ENCODE peak calls at places on chromosome 4, in four cellular contexts. One of them, this sample, is unnamed.

GRCh38 chr4:2482693-2483092 is 13.8 kb downstream of the RNF4 start:
- DNase-seq in GM12878: peak
- DNase-seq in K562: no peak
- DNase-seq in HepG2: peak
- DNase-seq in this sample: no peak

GRCh38 chr4:7430368-7430964 is 4.3 kb downstream of the PSAPL1 start:
- DNase-seq in HepG2: no peak
- DNase-seq in GM12878: no peak
- DNase-seq in K562: no peak
- DNase-seq in this sample: peak

GRCh38 chr4:153521995-153522799 is 56.0 kb downstream of the TMEM131L start:
- DNase-seq in GM12878: peak
- DNase-seq in HepG2: no peak
- DNase-seq in K562: no peak
- DNase-seq in this sample: no peak

GRCh38 chr4:159242427-159242826 is 139.5 kb downstream of the RAPGEF2 start:
- DNase-seq in HepG2: no peak
- DNase-seq in GM12878: no peak
- DNase-seq in K562: no peak
- DNase-seq in this sample: no peak

GRCh38 chr4:16530688-16531635 is 304.7 kb upstream of the TAPT1 start:
- DNase-seq in GM12878: no peak
- DNase-seq in HepG2: no peak
- DNase-seq in K562: no peak
- DNase-seq in this sample: no peak

GRCh38 chr4:155952546-155952945 is 1.1 kb downstream of the CTSO start:
- DNase-seq in GM12878: no peak
- DNase-seq in HepG2: no peak
- DNase-seq in K562: no peak
- DNase-seq in this sample: no peak

GRCh38 chr4:140090215-140090731 is 63.7 kb downstream of the MAML3 start:
- DNase-seq in GM12878: no peak
- DNase-seq in K562: no peak
- DNase-seq in HepG2: peak
- DNase-seq in this sample: no peak

GRCh38 chr4:115274545-115274944 is 161.1 kb upstream of the NDST4 start:
- DNase-seq in K562: no peak
- DNase-seq in HepG2: no peak
- DNase-seq in GM12878: no peak
- DNase-seq in this sample: no peak

GRCh38 chr4:6331018-6331417 is 61.4 kb downstream of the WFS1 start:
- DNase-seq in GM12878: no peak
- DNase-seq in K562: peak
- DNase-seq in HepG2: peak
- DNase-seq in this sample: peak

GRCh38 chr4:38002451-38003071 is 42.4 kb downstream of the PTTG2 start:
- DNase-seq in HepG2: no peak
- DNase-seq in K562: no peak
- DNase-seq in GM12878: no peak
- DNase-seq in this sample: no peak

GRCh38 chr4:139229534-139230039 is 50.4 kb downstream of the MGARP start:
- DNase-seq in GM12878: no peak
- DNase-seq in K562: peak
- DNase-seq in HepG2: peak
- DNase-seq in this sample: no peak

GRCh38 chr4:53490965-53491622 is 100.2 kb downstream of the LNX1 start:
- DNase-seq in GM12878: no peak
- DNase-seq in K562: peak
- DNase-seq in HepG2: peak
- DNase-seq in this sample: peak

GRCh38 chr4:172962564-172963353 is 205.9 kb upstream of the GALNT7 start:
- DNase-seq in GM12878: no peak
- DNase-seq in HepG2: no peak
- DNase-seq in K562: no peak
- DNase-seq in this sample: no peak

GRCh38 chr4:155684892-155685550 is 18.4 kb downstream of the GUCY1A1 start:
- DNase-seq in HepG2: no peak
- DNase-seq in K562: no peak
- DNase-seq in GM12878: no peak
- DNase-seq in this sample: no peak

GRCh38 chr4:48651869-48652447 is 128.1 kb downstream of the FRYL start:
- DNase-seq in GM12878: no peak
- DNase-seq in K562: no peak
- DNase-seq in HepG2: no peak
- DNase-seq in this sample: no peak
- TF ChIP-seq CREM in GM12878: no peak
- TF ChIP-seq CREM in K562: no peak
- TF ChIP-seq CREM in HepG2: no peak
- TF ChIP-seq CREM in this sample: no peak

DNA sequence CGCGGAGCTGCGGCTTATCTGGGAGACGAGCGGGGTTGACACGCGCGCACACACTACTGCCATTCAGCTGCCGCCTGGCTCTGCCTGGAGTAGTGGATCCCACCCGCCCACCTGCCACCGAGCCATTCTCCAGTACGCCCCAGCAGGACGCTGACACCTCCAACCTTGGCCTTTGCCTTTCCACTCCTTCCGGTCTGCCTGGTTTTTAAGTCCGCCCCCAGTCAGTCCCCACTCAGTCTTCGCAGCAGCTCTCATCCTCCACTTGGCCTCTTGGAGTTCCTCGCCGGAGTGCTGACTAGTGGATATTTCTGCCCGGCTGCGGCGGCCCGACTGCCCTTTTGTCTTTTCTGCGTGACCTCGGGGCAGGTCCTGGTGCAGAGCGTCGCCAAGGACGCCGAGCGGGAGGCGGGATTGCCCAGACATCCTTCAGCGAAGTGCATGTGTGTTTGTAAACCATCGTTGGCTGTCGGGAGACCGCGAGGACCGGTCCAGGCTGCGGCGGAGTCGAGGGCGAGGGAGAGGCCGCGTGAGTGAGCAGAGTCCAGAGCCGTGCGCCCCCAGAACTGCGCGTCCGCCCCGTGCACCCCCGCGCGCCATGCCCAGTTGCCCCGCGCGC is 1.1 kb downstream of the SLIT2 start:
- DNase-seq in K562: no peak
- DNase-seq in GM12878: no peak
- DNase-seq in HepG2: no peak
- DNase-seq in this sample: peak
- TF ChIP-seq USF2 in K562: no peak
- TF ChIP-seq USF2 in GM12878: no peak
- TF ChIP-seq USF2 in HepG2: no peak
- TF ChIP-seq USF2 in this sample: no peak

GRCh38 chr4:99002274-99002673 is 6.8 kb downstream of the METAP1 start:
- DNase-seq in GM12878: no peak
- DNase-seq in HepG2: no peak
- DNase-seq in K562: no peak
- DNase-seq in this sample: no peak
- TF ChIP-seq CREM in GM12878: no peak
- TF ChIP-seq CREM in HepG2: no peak
- TF ChIP-seq CREM in K562: no peak
- TF ChIP-seq CREM in this sample: no peak

GRCh38 chr4:182711211-182711610 is 206.0 kb downstream of the DCTD start:
- DNase-seq in K562: no peak
- DNase-seq in HepG2: no peak
- DNase-seq in GM12878: no peak
- DNase-seq in this sample: no peak
- TF ChIP-seq USF2 in K562: no peak
- TF ChIP-seq USF2 in HepG2: no peak
- TF ChIP-seq USF2 in GM12878: no peak
- TF ChIP-seq USF2 in this sample: no peak

DNA sequence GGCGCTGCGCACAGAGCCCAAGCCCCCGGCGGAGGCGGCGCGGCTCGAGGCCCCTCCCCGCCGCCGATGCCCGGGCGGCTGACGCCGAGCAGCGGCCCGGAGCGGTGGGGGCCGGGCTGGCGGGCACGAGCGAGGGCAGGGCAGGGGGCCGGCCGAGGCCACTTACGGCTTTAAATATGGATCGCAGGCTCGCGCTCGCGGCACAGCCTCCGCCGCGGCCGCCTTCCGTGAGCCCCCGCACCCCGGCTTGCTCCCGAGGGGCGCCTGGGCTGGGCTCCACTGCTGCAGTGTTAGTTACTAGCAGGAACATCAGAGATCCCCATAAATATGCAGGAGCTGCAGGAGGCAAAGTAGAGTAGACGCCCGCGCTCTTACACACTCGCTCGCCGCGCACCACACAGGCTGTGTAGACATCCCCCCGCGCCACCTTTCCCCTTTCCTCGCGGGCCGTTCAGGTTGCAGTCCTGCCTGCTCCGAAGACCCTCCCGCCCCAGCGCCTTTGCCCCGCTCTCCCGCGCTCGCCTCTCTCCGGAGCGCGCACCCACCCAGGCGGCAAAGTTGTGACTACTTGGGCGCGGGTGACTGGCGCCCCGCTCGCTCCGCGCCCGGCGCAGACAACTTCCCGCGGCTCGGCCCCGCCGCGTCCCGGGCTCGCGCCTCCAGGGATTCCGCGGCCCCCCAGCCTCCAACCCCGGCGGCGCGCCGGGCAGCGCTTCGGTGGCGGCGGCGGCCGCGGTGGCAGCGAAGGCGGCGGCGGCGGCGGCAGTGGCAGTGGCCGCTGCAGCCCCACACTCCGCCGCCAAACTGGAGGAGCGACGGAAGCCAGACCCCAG is 152.0 kb upstream of the SLC4A4 start:
- DNase-seq in GM12878: no peak
- DNase-seq in K562: no peak
- DNase-seq in HepG2: no peak
- DNase-seq in this sample: peak
- TF ChIP-seq CREM in GM12878: no peak
- TF ChIP-seq CREM in K562: no peak
- TF ChIP-seq CREM in HepG2: no peak
- TF ChIP-seq CREM in this sample: no peak

GRCh38 chr4:118589471-118590055 is 95.6 kb upstream of the METTL14 start:
- DNase-seq in K562: no peak
- DNase-seq in HepG2: no peak
- DNase-seq in GM12878: no peak
- DNase-seq in this sample: no peak

GRCh38 chr4:118587946-118588345 is 97.2 kb upstream of the METTL14 start:
- DNase-seq in K562: no peak
- DNase-seq in GM12878: no peak
- DNase-seq in HepG2: no peak
- DNase-seq in this sample: no peak

GRCh38 chr4:118587116-118587869 is 97.9 kb upstream of the METTL14 start:
- DNase-seq in GM12878: no peak
- DNase-seq in HepG2: no peak
- DNase-seq in K562: no peak
- DNase-seq in this sample: no peak

GRCh38 chr4:118585015-118585414 is 100.2 kb upstream of the METTL14 start:
- DNase-seq in K562: no peak
- DNase-seq in HepG2: no peak
- DNase-seq in GM12878: no peak
- DNase-seq in this sample: no peak

DNA sequence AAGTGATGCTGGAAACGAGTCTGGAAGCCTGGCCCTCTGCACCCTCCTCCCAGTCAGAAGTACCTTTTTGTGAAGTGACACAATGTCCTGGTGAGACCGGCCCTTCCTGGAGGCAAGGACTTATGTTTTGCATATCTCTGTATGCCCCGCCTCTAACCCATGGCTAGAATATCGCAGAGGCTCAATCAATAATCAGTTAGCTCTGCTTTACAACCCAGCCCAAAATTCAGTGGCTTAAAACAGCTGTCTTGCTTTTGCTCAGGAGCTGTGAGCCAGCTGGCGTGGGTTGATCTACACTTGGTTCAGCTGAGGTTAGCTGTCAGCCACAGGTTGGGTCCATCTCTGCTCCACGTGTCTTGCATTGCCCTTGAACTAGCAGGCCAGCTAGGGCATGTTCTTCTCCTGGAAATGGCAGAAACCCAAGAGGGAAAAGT is 98.8 kb upstream of the METTL14 start:
- DNase-seq in K562: no peak
- DNase-seq in GM12878: no peak
- DNase-seq in HepG2: no peak
- DNase-seq in this sample: no peak
- TF ChIP-seq USF2 in K562: no peak
- TF ChIP-seq USF2 in GM12878: no peak
- TF ChIP-seq USF2 in HepG2: no peak
- TF ChIP-seq USF2 in this sample: no peak

DNA sequence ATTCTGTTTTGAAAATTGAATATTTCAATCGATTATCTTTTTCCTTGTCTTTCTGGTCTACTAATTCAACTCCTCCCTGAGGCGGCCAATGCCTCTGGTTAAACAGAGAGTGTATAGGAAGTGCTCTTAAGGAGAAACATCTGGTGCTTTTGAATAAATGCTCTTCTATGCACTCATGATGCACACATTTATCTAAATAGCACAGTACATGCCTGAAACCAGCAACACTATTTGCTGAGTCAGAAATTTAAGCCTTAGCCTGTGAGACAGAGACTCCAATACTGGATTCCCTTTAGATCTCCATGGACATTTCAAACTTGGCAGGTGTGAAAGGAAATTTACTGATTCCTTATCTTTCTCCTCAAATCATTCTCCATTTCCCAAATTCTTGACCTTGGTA is 118.6 kb downstream of the SLIT2 start:
- DNase-seq in GM12878: no peak
- DNase-seq in K562: no peak
- DNase-seq in HepG2: no peak
- DNase-seq in this sample: no peak
- TF ChIP-seq CREM in GM12878: no peak
- TF ChIP-seq CREM in K562: no peak
- TF ChIP-seq CREM in HepG2: no peak
- TF ChIP-seq CREM in this sample: no peak

GRCh38 chr4:107315584-107315983 is 279.5 kb upstream of the DKK2 start:
- DNase-seq in HepG2: no peak
- DNase-seq in GM12878: no peak
- DNase-seq in K562: no peak
- DNase-seq in this sample: no peak

GRCh38 chr4:107314156-107314555 is 278.0 kb upstream of the DKK2 start:
- DNase-seq in K562: no peak
- DNase-seq in GM12878: no peak
- DNase-seq in HepG2: no peak
- DNase-seq in this sample: no peak

GRCh38 chr4:107319386-107319785 is 283.3 kb upstream of the DKK2 start:
- DNase-seq in GM12878: no peak
- DNase-seq in HepG2: no peak
- DNase-seq in K562: no peak
- DNase-seq in this sample: no peak

GRCh38 chr4:107318078-107318477 is 282.0 kb upstream of the DKK2 start:
- DNase-seq in K562: no peak
- DNase-seq in GM12878: no peak
- DNase-seq in HepG2: no peak
- DNase-seq in this sample: no peak

GRCh38 chr4:107317596-107317995 is 281.5 kb upstream of the DKK2 start:
- DNase-seq in GM12878: no peak
- DNase-seq in K562: no peak
- DNase-seq in HepG2: no peak
- DNase-seq in this sample: no peak
- TF ChIP-seq USF2 in GM12878: no peak
- TF ChIP-seq USF2 in K562: no peak
- TF ChIP-seq USF2 in HepG2: no peak
- TF ChIP-seq USF2 in this sample: no peak

DNA sequence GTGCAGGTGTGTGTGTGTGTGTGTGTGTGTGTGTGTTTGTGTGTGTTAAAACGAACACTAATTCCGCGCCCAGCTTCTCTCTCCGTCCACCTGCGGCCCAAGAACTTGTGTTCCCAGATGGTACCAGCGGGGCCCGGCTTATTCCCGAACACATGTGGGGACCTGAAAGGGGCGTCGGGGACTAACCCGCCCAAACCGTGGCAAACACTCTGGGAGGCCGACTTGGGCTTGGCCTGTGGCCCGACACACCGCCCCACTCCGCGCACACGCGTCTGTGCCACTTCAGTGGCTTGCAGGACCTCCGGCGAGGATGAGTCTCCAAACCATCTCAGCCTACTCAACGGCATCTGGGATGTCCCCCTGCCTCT is 870 bp upstream of the HHIP start:
- DNase-seq in K562: no peak
- DNase-seq in HepG2: no peak
- DNase-seq in GM12878: no peak
- DNase-seq in this sample: peak
- TF ChIP-seq CREM in K562: no peak
- TF ChIP-seq CREM in HepG2: no peak
- TF ChIP-seq CREM in GM12878: no peak
- TF ChIP-seq CREM in this sample: no peak

This sample was measured in WTC11.